ENCODE peak calls at places on chromosomes 5 and 9, in five cellular contexts. O is AG04449, D is RWPE2, K is heart left ventricle, Z is HepG2. T is an unnamed sample.

GRCh38 chr5:58064799-58065198 is 395.1 kb downstream of the PLK2 start:
- DNase-seq in O (no peak), D (no peak), K (no peak), Z (no peak), T (no peak)

GRCh38 chr5:14208071-14209021 is 65.2 kb downstream of the TRIO start:
- DNase-seq in O (no peak), D (no peak), K (no peak), Z (peak), T (no peak)

GRCh38 chr5:79831381-79831780 is 141.7 kb downstream of the CMYA5 start:
- DNase-seq in O (no peak), D (no peak), K (no peak), Z (no peak), T (no peak)

GRCh38 chr5:79702606-79703380 is 13.2 kb downstream of the CMYA5 start:
- DNase-seq in O (no peak), D (no peak), K (no peak), Z (peak), T (no peak)

GRCh38 chr9:95102001-95102433 is 215.5 kb downstream of the FANCC start:
- DNase-seq in O (no peak), D (peak), K (no peak), Z (no peak), T (peak)

GRCh38 chr9:35681341-35682002 is 7.7 kb downstream of the CA9 start:
- DNase-seq in O (no peak), D (no peak), K (no peak), Z (no peak), T (no peak)

GRCh38 chr9:2565676-2566340 is 55.8 kb upstream of the VLDLR start:
- DNase-seq in O (no peak), D (no peak), K (no peak), Z (no peak), T (no peak)

GRCh38 chr5:59285300-59286017 is 608.1 kb downstream of the PDE4D start:
- DNase-seq in O (no peak), D (no peak), K (no peak), Z (no peak), T (peak)

GRCh38 chr5:139551490-139551889 is 9.6 kb upstream of the UBE2D2 start:
- DNase-seq in O (no peak), D (no peak), K (no peak), Z (no peak), T (no peak)

GRCh38 chr5:175444060-175444904 is at the start of gene DRD1:
- DNase-seq in O (no peak), D (peak), K (no peak), Z (no peak), T (peak)

GRCh38 chr5:89343666-89344065 is 460.7 kb upstream of the MEF2C start:
- DNase-seq in O (no peak), D (no peak), K (no peak), Z (no peak), T (no peak)

GRCh38 chr5:126373621-126374416 is 49.4 kb upstream of the GRAMD2B start:
- DNase-seq in O (no peak), D (no peak), K (no peak), Z (no peak), T (no peak)

GRCh38 chr5:135073771-135074345 is 39.8 kb upstream of the PITX1 start:
- DNase-seq in O (no peak), D (peak), K (no peak), Z (no peak), T (no peak)

GRCh38 chr5:57665146-57665936 is 182.7 kb upstream of the ACTBL2 start:
- DNase-seq in O (no peak), D (no peak), K (no peak), Z (no peak), T (no peak)

GRCh38 chr9:347667-348292 is 133.1 kb downstream of the DOCK8 start:
- DNase-seq in O (no peak), D (no peak), K (no peak), Z (peak), T (no peak)

GRCh38 chr9:93194584-93194983 is 10.6 kb downstream of the WNK2 start:
- DNase-seq in O (no peak), D (no peak), K (no peak), Z (no peak), T (no peak)

GRCh38 chr5:2410451-2410850 is 341.0 kb downstream of the IRX2 start:
- DNase-seq in O (no peak), D (no peak), K (peak), Z (no peak), T (no peak)

GRCh38 chr5:125835293-125836172 is 587.7 kb upstream of the GRAMD2B start:
- DNase-seq in O (no peak), D (no peak), K (no peak), Z (peak), T (peak)

GRCh38 chr5:61860978-61861377 is 445.0 kb upstream of the KIF2A start:
- DNase-seq in O (no peak), D (no peak), K (no peak), Z (no peak), T (no peak)

GRCh38 chr5:129020683-129021082 is 55.4 kb downstream of the SLC27A6 start:
- DNase-seq in O (no peak), D (no peak), K (no peak), Z (no peak), T (no peak)

GRCh38 chr5:141680178-141680577 is 1.9 kb downstream of the ARAP3 start:
- DNase-seq in O (no peak), D (no peak), K (no peak), Z (no peak), T (no peak)
- H3K4me3 ChIP-seq in O (no peak), D (no peak), K (peak), Z (no peak), T (peak)

GRCh38 chr5:180646963-180647305 is 2.5 kb downstream of the FLT4 start:
- DNase-seq in O (no peak), D (no peak), K (peak), Z (no peak), T (no peak)

GRCh38 chr5:180647941-180648500 is 1.4 kb downstream of the FLT4 start:
- DNase-seq in O (no peak), D (no peak), K (no peak), Z (no peak), T (no peak)

GRCh38 chr5:180649297-180650039 is at the start of gene FLT4:
- DNase-seq in O (no peak), D (no peak), K (no peak), Z (no peak), T (no peak)

GRCh38 chr5:180647465-180647864 is 1.9 kb downstream of the FLT4 start:
- DNase-seq in O (no peak), D (no peak), K (peak), Z (no peak), T (no peak)

GRCh38 chr5:180648658-180649296 is 623 bp downstream of the FLT4 start:
- DNase-seq in O (no peak), D (no peak), K (no peak), Z (no peak), T (no peak)
- H3K4me3 ChIP-seq in O (no peak), D (peak), K (peak), Z (no peak), T (peak)

GRCh38 chr5:98942849-98943248 is 14.0 kb upstream of the CHD1 start:
- DNase-seq in O (no peak), D (no peak), K (no peak), Z (peak), T (no peak)
- H3K4me3 ChIP-seq in O (no peak), D (no peak), K (no peak), Z (no peak), T (no peak)

GRCh38 chr5:173055042-173055721 is 970 bp upstream of the CREBRF start:
- DNase-seq in O (no peak), D (no peak), K (no peak), Z (peak), T (no peak)
- H3K4me3 ChIP-seq in O (peak), D (peak), K (peak), Z (peak), T (peak)

GRCh38 chr5:335740-336038 is 14.2 kb downstream of the AHRR start:
- DNase-seq in O (no peak), D (no peak), K (no peak), Z (no peak), T (no peak)

GRCh38 chr5:334903-335739 is 13.6 kb downstream of the AHRR start:
- DNase-seq in O (no peak), D (no peak), K (no peak), Z (no peak), T (no peak)

GRCh38 chr5:333945-334344 is 12.4 kb downstream of the AHRR start:
- DNase-seq in O (no peak), D (no peak), K (no peak), Z (no peak), T (no peak)

GRCh38 chr5:329758-330149 is 8.2 kb downstream of the AHRR start:
- DNase-seq in O (no peak), D (no peak), K (no peak), Z (no peak), T (no peak)

DNA sequence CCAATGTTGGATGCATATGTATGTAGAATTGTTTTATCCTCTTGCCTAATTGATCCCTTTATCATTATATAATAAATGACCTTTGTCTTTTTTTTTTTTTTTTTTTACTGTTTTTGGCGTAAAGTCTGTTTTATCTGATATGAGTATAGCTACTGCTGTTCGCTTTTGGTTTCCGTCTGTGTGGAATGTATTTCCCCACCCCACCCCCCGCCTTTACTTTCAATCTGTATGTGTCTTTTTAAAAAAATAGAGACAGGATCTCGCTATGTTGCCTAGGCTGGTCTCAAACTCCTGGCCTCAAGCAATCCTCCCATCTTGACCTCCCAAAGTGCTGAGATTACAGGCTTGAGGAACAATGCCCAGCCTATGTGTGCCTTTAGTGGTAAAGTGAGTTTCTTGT is 11.3 kb downstream of the AHRR start:
- DNase-seq in O (no peak), D (no peak), K (no peak), Z (no peak), T (no peak)
- H3K4me3 ChIP-seq in O (no peak), D (no peak), K (no peak), Z (no peak), T (no peak)

GRCh38 chr9:37337301-37337905 is 85.1 kb upstream of the GRHPR start:
- DNase-seq in O (no peak), D (no peak), K (no peak), Z (no peak), T (no peak)
- H3K4me3 ChIP-seq in O (no peak), D (no peak), K (no peak), Z (no peak), T (no peak)

DNA sequence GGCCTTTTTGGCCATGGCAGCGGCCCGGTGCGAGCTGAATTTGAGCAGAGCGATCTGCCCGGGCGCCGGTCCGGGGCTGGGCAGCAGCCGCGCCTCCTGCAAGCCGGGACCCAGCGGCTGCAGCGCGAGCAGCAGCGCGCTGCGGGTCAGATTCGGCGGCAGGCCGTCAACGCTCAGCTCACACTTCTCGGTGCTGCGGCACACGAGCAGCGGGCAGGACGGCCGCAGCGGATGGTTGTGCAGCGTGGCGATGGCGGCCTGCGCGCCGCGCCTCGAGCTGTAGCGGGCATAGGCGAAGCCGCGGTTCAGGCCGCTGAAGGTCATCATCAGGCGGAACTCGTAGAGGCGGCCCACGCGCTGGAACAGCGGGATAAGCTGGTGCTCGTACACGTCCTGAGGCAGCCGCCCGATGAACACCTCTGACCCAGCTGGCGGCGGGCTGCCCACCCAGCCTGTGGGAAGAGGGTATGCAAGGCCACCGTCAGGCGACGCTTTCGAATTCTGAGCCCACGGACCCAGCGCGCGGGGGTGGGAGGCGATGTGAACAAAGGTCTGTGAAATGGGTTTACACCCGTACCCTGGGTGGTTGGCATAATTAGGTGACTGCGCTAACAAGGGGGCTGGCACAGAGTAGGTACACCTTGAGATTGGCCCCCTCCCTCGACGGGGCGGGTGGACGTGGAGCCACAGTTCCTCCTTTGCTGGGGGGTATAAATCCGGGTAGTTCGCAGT is 755 bp downstream of the DND1 start:
- DNase-seq in O (no peak), D (peak), K (no peak), Z (no peak), T (peak)
- H3K4me3 ChIP-seq in O (no peak), D (no peak), K (peak), Z (no peak), T (no peak)

GRCh38 chr5:68290260-68290674 is 74.7 kb downstream of the PIK3R1 start:
- DNase-seq in O (no peak), D (no peak), K (no peak), Z (no peak), T (no peak)
- H3K4me3 ChIP-seq in O (no peak), D (no peak), K (peak), Z (peak), T (peak)